ENCODE peak calls at places on chromosomes 4 and X, in five cellular contexts. S is SK-N-SH, Y is A549, A is K562, L is GM23338. M is an unnamed sample. For H3K4me1, the result is how much of the 10 kb centered on the place peaks cover.

GRCh38 chr4:82284475-82284857 is 89.3 kb downstream of the HNRNPD start:
- DNase-seq in Y (no peak), S (no peak), L (peak), A (no peak), M (no peak)

GRCh38 chr4:79906996-79907395 is 166.0 kb downstream of the ANTXR2 start:
- DNase-seq in A (no peak), Y (no peak), S (no peak), L (no peak), M (no peak)

GRCh38 chr4:98275129-98275528 is 13.9 kb downstream of the RAP1GDS1 start:
- DNase-seq in A (no peak), Y (no peak), L (no peak), S (no peak), M (no peak)

GRCh38 chr4:24104173-24104572 is 214.3 kb upstream of the PPARGC1A start:
- DNase-seq in S (no peak), Y (no peak), L (no peak), A (no peak), M (no peak)

GRCh38 chr4:189785257-189785656 is 155.4 kb upstream of the FRG1 start:
- DNase-seq in S (no peak), L (peak), A (no peak), Y (no peak), M (no peak)

GRCh38 chr4:83771113-83771705 is 235.3 kb downstream of the GPAT3 start:
- DNase-seq in L (peak), Y (peak), S (peak), A (peak), M (peak)

GRCh38 chr4:189294570-189294969 is 646.1 kb upstream of the FRG1 start:
- DNase-seq in S (no peak), Y (no peak), L (no peak), A (no peak), M (no peak)

GRCh38 chrX:66012094-66012534 is 27.8 kb downstream of the VSIG4 start:
- DNase-seq in L (no peak), S (no peak), A (no peak), Y (no peak), M (no peak)

GRCh38 chrX:56783450-56783831 is 54.4 kb downstream of the NBDY start:
- DNase-seq in L (peak), S (peak), A (no peak), Y (no peak), M (no peak)

GRCh38 chr4:25865586-25865985 is 2.8 kb upstream of the SEL1L3 start:
- DNase-seq in Y (peak), A (peak), L (peak), S (no peak), M (no peak)

GRCh38 chr4:6574747-6575502 is at the start of gene MAN2B2:
- DNase-seq in S (peak), A (peak), L (peak), Y (peak), M (no peak)

GRCh38 chr4:74544655-74545361 is 99.9 kb downstream of the AREG start:
- DNase-seq in S (no peak), Y (no peak), A (no peak), L (no peak), M (no peak)

GRCh38 chr4:123673971-123674370 is 277.4 kb downstream of the SPRY1 start:
- DNase-seq in S (no peak), A (no peak), Y (no peak), L (no peak), M (no peak)

DNA sequence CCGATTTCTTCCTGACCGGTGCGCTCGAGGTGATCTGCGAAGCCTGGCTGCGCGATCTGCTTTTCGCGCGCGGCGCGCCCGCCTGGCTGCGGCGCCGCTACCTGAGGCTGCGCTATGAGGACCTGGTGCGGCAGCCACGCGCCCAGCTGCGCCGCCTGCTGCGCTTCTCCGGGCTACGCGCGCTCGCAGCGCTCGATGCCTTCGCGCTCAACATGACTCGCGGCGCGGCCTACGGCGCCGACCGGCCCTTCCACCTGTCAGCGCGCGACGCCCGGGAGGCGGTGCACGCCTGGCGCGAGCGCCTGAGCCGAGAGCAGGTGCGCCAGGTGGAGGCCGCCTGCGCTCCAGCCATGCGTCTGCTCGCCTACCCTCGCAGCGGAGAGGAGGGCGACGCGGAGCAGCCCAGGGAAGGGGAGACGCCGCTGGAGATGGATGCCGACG is 1.4 kb downstream of the CHST7 start:
- DNase-seq in Y (no peak), A (no peak), L (peak), S (peak), M (no peak)
- H3K4me1 ChIP-seq in Y (under half), A (under half), L (under half), S (under half), M (under half)

GRCh38 chr4:140642674-140643437 is 74.1 kb upstream of the UCP1 start:
- DNase-seq in A (no peak), L (no peak), S (no peak), Y (no peak), M (no peak)

GRCh38 chr4:140645196-140645595 is 76.4 kb upstream of the UCP1 start:
- DNase-seq in L (no peak), S (no peak), Y (no peak), A (no peak), M (no peak)

GRCh38 chr4:140641789-140642439 is 73.2 kb upstream of the UCP1 start:
- DNase-seq in S (peak), Y (no peak), L (peak), A (no peak), M (no peak)

GRCh38 chr4:140644470-140645185 is 75.9 kb upstream of the UCP1 start:
- DNase-seq in S (no peak), A (no peak), L (no peak), Y (no peak), M (no peak)

GRCh38 chr4:140643571-140644055 is 74.9 kb upstream of the UCP1 start:
- DNase-seq in A (no peak), L (no peak), S (no peak), Y (no peak), M (no peak)
- TF ChIP-seq REST in A (no peak), L (no peak), S (no peak), Y (no peak), M (no peak)

DNA sequence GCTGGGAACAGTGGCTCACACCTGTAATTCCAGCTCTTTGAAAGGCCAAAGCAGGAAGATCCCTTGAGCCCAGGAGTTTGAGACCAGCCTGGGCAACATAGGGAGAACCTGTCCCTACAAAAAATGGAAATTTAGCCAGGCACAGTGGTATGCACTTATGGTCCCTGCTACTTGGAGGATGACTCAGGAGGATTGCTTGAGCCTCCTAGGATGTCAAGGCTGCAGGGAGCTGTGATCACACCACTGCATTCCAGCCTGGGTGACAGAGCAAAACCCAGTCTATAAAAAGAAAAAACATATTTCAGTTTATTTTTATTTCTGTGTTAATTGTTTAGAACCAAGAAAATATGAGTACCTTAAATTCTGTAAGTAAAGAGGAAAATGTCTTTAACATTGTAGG is 123.7 kb downstream of the CBR4 start:
- DNase-seq in A (no peak), Y (no peak), L (no peak), S (no peak), M (no peak)
- H3K4me1 ChIP-seq in A (under half), Y (under half), L (under half), S (under half), M (under half)

DNA sequence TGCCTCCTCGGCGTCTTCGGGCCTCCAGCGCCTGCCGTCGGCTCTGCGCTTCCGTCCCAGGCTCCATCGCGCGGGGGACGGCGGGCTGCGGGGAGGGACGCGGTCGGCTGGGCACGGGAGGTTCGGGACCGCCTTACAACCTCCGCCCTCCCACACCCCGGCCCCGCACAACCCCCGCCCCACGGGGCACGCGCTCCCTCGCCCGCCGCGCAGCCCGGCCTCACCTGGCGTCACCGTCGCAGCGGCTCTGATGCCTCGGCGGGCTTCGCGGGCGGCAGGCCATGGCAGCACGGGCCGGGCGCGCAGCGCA is 258 bp downstream of the SLBP start:
- DNase-seq in Y (no peak), S (peak), A (no peak), L (no peak), M (no peak)
- TF ChIP-seq REST in Y (no peak), S (no peak), A (no peak), L (no peak), M (no peak)

GRCh38 chrX:119688856-119689455 is 4.0 kb downstream of the SEPTIN6 start:
- DNase-seq in L (no peak), Y (no peak), S (no peak), A (no peak), M (no peak)

GRCh38 chrX:119692241-119693031 is 532 bp downstream of the SEPTIN6 start:
- DNase-seq in S (peak), A (peak), Y (peak), L (no peak), M (no peak)

GRCh38 chrX:119693996-119694451 is 1.1 kb upstream of the SEPTIN6 start:
- DNase-seq in S (peak), A (no peak), L (peak), Y (no peak), M (no peak)

GRCh38 chrX:119693032-119693995 is at the start of gene SEPTIN6:
- DNase-seq in A (peak), L (peak), S (peak), Y (peak), M (no peak)

DNA sequence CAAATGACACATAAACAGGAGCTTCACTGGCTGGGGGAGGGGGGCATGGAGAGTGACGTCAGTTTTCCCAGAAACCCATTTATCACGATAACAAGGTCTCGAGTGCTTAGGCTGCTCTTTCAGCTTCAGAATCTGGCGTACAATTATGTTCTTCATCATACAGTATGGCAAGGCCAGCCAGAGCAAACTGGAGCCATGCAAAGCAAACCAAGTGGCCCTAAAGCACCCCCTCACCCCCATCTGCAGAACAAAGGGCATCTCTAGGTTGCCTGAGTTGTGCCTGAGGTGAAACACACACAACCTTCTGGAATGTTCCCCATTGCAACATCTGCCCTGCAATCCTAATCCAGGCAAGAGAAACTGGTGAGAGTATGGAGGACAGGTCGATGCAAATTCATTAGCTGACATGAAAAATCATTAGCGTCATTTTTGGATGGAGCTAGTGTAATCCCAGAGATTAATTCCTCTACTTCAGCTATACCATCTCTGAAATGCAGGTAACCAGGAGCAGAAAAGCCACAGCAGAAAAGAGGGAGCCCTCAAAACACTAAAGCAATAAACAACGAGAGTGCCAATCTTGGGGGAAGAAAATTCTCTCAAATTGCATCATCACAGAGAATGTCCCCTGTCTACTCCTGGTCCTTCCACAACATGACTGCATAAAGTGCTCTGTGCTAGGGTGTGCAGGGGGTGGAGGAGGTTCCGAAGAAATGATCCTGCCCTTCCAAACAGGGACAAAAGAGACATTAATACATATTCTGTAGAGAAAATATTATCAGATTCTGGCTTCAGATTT is 1.8 kb downstream of the SEPTIN6 start:
- DNase-seq in L (peak), Y (no peak), S (peak), A (peak), M (no peak)
- H3K4me1 ChIP-seq in L (under half), Y (under half), S (under half), A (under half), M (under half)

GRCh38 chr4:127634181-127634580 is 1.4 kb downstream of the INTU start:
- DNase-seq in A (no peak), Y (no peak), S (no peak), L (no peak), M (no peak)

GRCh38 chr4:127632420-127633403 is at the start of gene INTU:
- DNase-seq in S (peak), A (peak), Y (peak), L (peak), M (peak)

GRCh38 chr4:127630152-127630551 is 2.6 kb upstream of the INTU start:
- DNase-seq in L (no peak), Y (no peak), A (no peak), S (no peak), M (no peak)

DNA sequence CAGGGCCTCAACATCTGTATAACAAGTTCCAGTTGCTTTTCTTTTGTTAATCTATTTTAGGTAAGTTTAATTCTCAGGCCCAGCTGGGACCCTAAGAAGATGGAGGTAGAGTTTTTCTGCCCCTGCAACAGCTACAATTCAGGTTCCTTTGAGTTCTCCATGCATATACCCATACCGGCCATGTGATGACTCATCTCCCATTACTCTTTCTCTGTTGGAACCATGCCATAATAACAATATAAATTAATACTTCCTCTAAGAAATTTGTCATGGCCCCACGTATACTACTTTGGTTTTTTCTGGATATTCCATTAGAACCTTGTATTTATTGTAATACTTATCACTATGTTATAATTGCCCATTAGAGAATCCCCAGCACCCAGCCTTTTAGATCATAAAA is 1.3 kb upstream of the INTU start:
- DNase-seq in L (no peak), A (peak), S (no peak), Y (no peak), M (no peak)
- TF ChIP-seq REST in L (no peak), A (no peak), S (no peak), Y (no peak), M (no peak)

GRCh38 chr4:1787411-1788077 is 5.5 kb upstream of the FGFR3 start:
- DNase-seq in A (no peak), L (no peak), S (no peak), Y (no peak), M (no peak)

GRCh38 chr4:1792158-1792831 is 798 bp upstream of the FGFR3 start:
- DNase-seq in S (no peak), L (no peak), A (no peak), Y (no peak), M (no peak)

GRCh38 chr4:1788254-1788973 is 4.7 kb upstream of the FGFR3 start:
- DNase-seq in Y (no peak), S (no peak), A (peak), L (no peak), M (no peak)

GRCh38 chr4:1789552-1789951 is 3.5 kb upstream of the FGFR3 start:
- DNase-seq in Y (no peak), S (no peak), L (no peak), A (no peak), M (no peak)

DNA sequence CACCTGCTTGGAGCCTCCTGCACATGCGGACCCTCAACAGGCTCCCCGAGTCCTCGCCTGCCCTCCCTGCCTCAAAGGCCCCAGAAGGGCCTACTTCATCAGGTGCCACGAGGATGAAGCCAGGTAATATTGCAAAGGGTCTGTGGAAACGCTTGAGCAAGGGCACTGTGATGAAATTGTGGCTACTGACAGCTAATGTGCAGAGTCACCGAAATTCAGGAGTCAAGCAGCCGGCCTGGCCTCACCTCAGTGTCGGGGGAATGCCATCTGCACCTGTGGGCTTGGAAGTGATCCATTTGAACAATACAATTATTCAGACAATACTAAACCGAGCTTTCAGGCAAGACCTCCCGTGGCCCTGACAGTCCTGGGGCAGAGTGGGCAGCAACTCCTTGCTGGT is 3.1 kb upstream of the FGFR3 start:
- DNase-seq in A (no peak), S (no peak), Y (no peak), L (no peak), M (no peak)
- H3K4me1 ChIP-seq in A (half or more), S (under half), Y (under half), L (under half), M (under half)

M was measured in Panc1.